ENCODE peak calls at places on chromosome 4, in ten cellular contexts. One of them, this sample, is unnamed.

GRCh38 chr4:150943126-150943525 is 72.0 kb downstream of the LRBA start:
- DNase-seq in ovary: no peak
- DNase-seq in lower leg skin: no peak
- DNase-seq in Caco-2: no peak
- DNase-seq in mucosa of descending colon: no peak
- DNase-seq in astrocyte of the spinal cord: no peak
- DNase-seq in psoas muscle: no peak
- DNase-seq in WERI-Rb-1: no peak
- DNase-seq in body of pancreas: no peak
- DNase-seq in cardiac fibroblast: no peak
- DNase-seq in this sample: no peak

GRCh38 chr4:94678896-94679295 is 78.9 kb upstream of the BMPR1B start:
- DNase-seq in ovary: no peak
- DNase-seq in lower leg skin: no peak
- DNase-seq in Caco-2: no peak
- DNase-seq in mucosa of descending colon: no peak
- DNase-seq in astrocyte of the spinal cord: no peak
- DNase-seq in psoas muscle: no peak
- DNase-seq in WERI-Rb-1: no peak
- DNase-seq in body of pancreas: no peak
- DNase-seq in cardiac fibroblast: peak; percentile 73
- DNase-seq in this sample: peak; percentile 46

GRCh38 chr4:8869879-8870646 is 1.6 kb downstream of the HMX1 start:
- DNase-seq in ovary: no peak
- DNase-seq in lower leg skin: no peak
- DNase-seq in Caco-2: no peak
- DNase-seq in mucosa of descending colon: no peak
- DNase-seq in astrocyte of the spinal cord: no peak
- DNase-seq in psoas muscle: no peak
- DNase-seq in WERI-Rb-1: no peak
- DNase-seq in body of pancreas: no peak
- DNase-seq in cardiac fibroblast: no peak
- DNase-seq in this sample: no peak

GRCh38 chr4:162409048-162409447 is 245.2 kb upstream of the FSTL5 start:
- DNase-seq in ovary: no peak
- DNase-seq in lower leg skin: no peak
- DNase-seq in Caco-2: no peak
- DNase-seq in mucosa of descending colon: peak; percentile 27
- DNase-seq in astrocyte of the spinal cord: no peak
- DNase-seq in psoas muscle: peak; percentile 30
- DNase-seq in WERI-Rb-1: no peak
- DNase-seq in body of pancreas: no peak
- DNase-seq in cardiac fibroblast: no peak
- DNase-seq in this sample: no peak

GRCh38 chr4:122689972-122690371 is 42.5 kb upstream of the BBS12 start:
- DNase-seq in ovary: no peak
- DNase-seq in lower leg skin: no peak
- DNase-seq in Caco-2: no peak
- DNase-seq in mucosa of descending colon: no peak
- DNase-seq in astrocyte of the spinal cord: no peak
- DNase-seq in psoas muscle: no peak
- DNase-seq in WERI-Rb-1: no peak
- DNase-seq in body of pancreas: no peak
- DNase-seq in cardiac fibroblast: no peak
- DNase-seq in this sample: no peak

GRCh38 chr4:95546236-95546635 is 2.5 kb downstream of the UNC5C start:
- DNase-seq in ovary: no peak
- DNase-seq in lower leg skin: no peak
- DNase-seq in Caco-2: no peak
- DNase-seq in mucosa of descending colon: no peak
- DNase-seq in astrocyte of the spinal cord: no peak
- DNase-seq in psoas muscle: no peak
- DNase-seq in WERI-Rb-1: no peak
- DNase-seq in body of pancreas: no peak
- DNase-seq in cardiac fibroblast: peak; percentile 35
- DNase-seq in this sample: no peak

GRCh38 chr4:4408576-4409335 is 21.9 kb downstream of the NSG1 start:
- DNase-seq in ovary: no peak
- DNase-seq in lower leg skin: no peak
- DNase-seq in Caco-2: no peak
- DNase-seq in mucosa of descending colon: no peak
- DNase-seq in astrocyte of the spinal cord: no peak
- DNase-seq in psoas muscle: peak; percentile 47
- DNase-seq in WERI-Rb-1: no peak
- DNase-seq in body of pancreas: no peak
- DNase-seq in cardiac fibroblast: no peak
- DNase-seq in this sample: peak; percentile 34

GRCh38 chr4:162499478-162499877 is 335.7 kb upstream of the FSTL5 start:
- DNase-seq in ovary: no peak
- DNase-seq in lower leg skin: no peak
- DNase-seq in Caco-2: no peak
- DNase-seq in mucosa of descending colon: no peak
- DNase-seq in astrocyte of the spinal cord: no peak
- DNase-seq in psoas muscle: no peak
- DNase-seq in WERI-Rb-1: no peak
- DNase-seq in body of pancreas: no peak
- DNase-seq in cardiac fibroblast: peak; percentile 13
- DNase-seq in this sample: peak; percentile 8

GRCh38 chr4:17276821-17277220 is 235.1 kb downstream of the QDPR start:
- DNase-seq in ovary: peak; percentile 28
- DNase-seq in lower leg skin: no peak
- DNase-seq in Caco-2: no peak
- DNase-seq in mucosa of descending colon: no peak
- DNase-seq in astrocyte of the spinal cord: peak; percentile 42
- DNase-seq in psoas muscle: no peak
- DNase-seq in WERI-Rb-1: no peak
- DNase-seq in body of pancreas: no peak
- DNase-seq in cardiac fibroblast: peak; percentile 40
- DNase-seq in this sample: no peak

GRCh38 chr4:2785613-2786012 is 7.3 kb upstream of the SH3BP2 start:
- DNase-seq in ovary: no peak
- DNase-seq in lower leg skin: peak; percentile 71
- DNase-seq in Caco-2: no peak
- DNase-seq in mucosa of descending colon: no peak
- DNase-seq in astrocyte of the spinal cord: no peak
- DNase-seq in psoas muscle: no peak
- DNase-seq in WERI-Rb-1: no peak
- DNase-seq in body of pancreas: peak; percentile 15
- DNase-seq in cardiac fibroblast: no peak
- DNase-seq in this sample: no peak

GRCh38 chr4:144410230-144410783 is 235.6 kb upstream of the HHIP start:
- DNase-seq in ovary: no peak
- DNase-seq in lower leg skin: no peak
- DNase-seq in Caco-2: no peak
- DNase-seq in mucosa of descending colon: no peak
- DNase-seq in astrocyte of the spinal cord: no peak
- DNase-seq in psoas muscle: no peak
- DNase-seq in WERI-Rb-1: no peak
- DNase-seq in body of pancreas: no peak
- DNase-seq in cardiac fibroblast: no peak
- DNase-seq in this sample: peak; percentile 71

GRCh38 chr4:159428975-159429692 is 326.3 kb downstream of the RAPGEF2 start:
- DNase-seq in ovary: no peak
- DNase-seq in lower leg skin: no peak
- DNase-seq in Caco-2: no peak
- DNase-seq in mucosa of descending colon: no peak
- DNase-seq in astrocyte of the spinal cord: no peak
- DNase-seq in psoas muscle: no peak
- DNase-seq in WERI-Rb-1: no peak
- DNase-seq in body of pancreas: no peak
- DNase-seq in cardiac fibroblast: no peak
- DNase-seq in this sample: no peak

GRCh38 chr4:44544158-44544557 is 95.5 kb upstream of the KCTD8 start:
- DNase-seq in ovary: no peak
- DNase-seq in lower leg skin: no peak
- DNase-seq in Caco-2: no peak
- DNase-seq in mucosa of descending colon: no peak
- DNase-seq in astrocyte of the spinal cord: no peak
- DNase-seq in psoas muscle: no peak
- DNase-seq in WERI-Rb-1: no peak
- DNase-seq in body of pancreas: no peak
- DNase-seq in cardiac fibroblast: peak; percentile 26
- DNase-seq in this sample: peak; percentile 19

GRCh38 chr4:69738872-69739271 is 21.5 kb downstream of the SULT1B1 start:
- DNase-seq in ovary: no peak
- DNase-seq in lower leg skin: no peak
- DNase-seq in Caco-2: no peak
- DNase-seq in mucosa of descending colon: no peak
- DNase-seq in astrocyte of the spinal cord: no peak
- DNase-seq in psoas muscle: peak; percentile 35
- DNase-seq in WERI-Rb-1: no peak
- DNase-seq in body of pancreas: no peak
- DNase-seq in cardiac fibroblast: no peak
- DNase-seq in this sample: no peak

GRCh38 chr4:137283737-137284136 is 248.6 kb downstream of the PCDH18 start:
- DNase-seq in ovary: no peak
- DNase-seq in lower leg skin: no peak
- DNase-seq in Caco-2: no peak
- DNase-seq in mucosa of descending colon: no peak
- DNase-seq in astrocyte of the spinal cord: peak; percentile 37
- DNase-seq in psoas muscle: no peak
- DNase-seq in WERI-Rb-1: no peak
- DNase-seq in body of pancreas: no peak
- DNase-seq in cardiac fibroblast: peak; percentile 64
- DNase-seq in this sample: peak; percentile 70

GRCh38 chr4:110540606-110541440 is 64.9 kb downstream of the ENPEP start:
- DNase-seq in ovary: no peak
- DNase-seq in lower leg skin: no peak
- DNase-seq in Caco-2: no peak
- DNase-seq in mucosa of descending colon: no peak
- DNase-seq in astrocyte of the spinal cord: peak; percentile 62
- DNase-seq in psoas muscle: no peak
- DNase-seq in WERI-Rb-1: no peak
- DNase-seq in body of pancreas: no peak
- DNase-seq in cardiac fibroblast: peak; percentile 97
- DNase-seq in this sample: peak; percentile 97

DNA sequence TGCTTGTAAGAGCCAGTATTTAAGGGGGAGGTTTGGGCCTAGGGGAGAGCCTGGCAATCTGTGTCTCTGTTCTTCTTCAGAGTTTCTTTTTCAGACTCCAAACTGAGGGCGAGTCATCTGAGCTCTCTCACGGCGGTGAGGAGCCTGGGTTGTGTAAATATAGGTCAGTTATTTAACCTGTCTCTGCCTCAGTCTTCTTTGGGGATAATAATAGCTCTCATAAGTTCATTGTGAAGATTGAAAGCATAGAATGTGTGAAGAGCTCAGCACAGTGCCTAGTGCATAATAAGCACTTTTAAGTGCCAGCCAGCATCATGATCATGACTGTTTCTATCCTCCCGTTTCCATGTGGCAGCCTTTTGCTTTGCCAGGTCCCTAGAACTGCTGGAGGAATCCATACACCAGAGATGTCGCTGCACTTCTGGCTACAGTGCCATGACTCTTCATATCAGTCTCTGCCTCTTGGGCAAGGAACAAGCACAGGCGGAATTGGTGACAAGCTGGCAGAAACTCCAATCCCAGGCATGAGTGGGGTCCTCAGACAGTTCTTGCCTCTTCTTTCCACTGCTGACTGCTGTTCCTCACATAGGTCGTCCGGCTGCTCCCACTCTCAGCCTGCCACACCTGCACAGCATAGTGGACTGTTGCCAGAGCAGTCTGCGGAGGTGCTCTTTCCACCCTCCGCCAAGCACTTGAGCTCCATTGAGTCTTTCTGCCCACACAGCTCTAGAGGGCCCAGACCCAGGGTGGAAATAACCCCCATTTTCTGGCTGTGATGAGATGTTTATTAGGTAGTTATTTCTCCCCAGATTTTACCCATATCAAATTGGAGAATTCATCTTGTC is 103.7 kb upstream of the MAML3 start:
- DNase-seq in ovary: no peak
- DNase-seq in lower leg skin: no peak
- DNase-seq in Caco-2: no peak
- DNase-seq in mucosa of descending colon: no peak
- DNase-seq in astrocyte of the spinal cord: no peak
- DNase-seq in psoas muscle: peak; percentile 39
- DNase-seq in WERI-Rb-1: no peak
- DNase-seq in body of pancreas: no peak
- DNase-seq in cardiac fibroblast: peak; percentile 55
- DNase-seq in this sample: peak; percentile 49
- H3K4me3 ChIP-seq in ovary: no peak overlapping the region
- H3K4me3 ChIP-seq in lower leg skin: no peak overlapping the region
- H3K4me3 ChIP-seq in Caco-2: no peak overlapping the region
- H3K4me3 ChIP-seq in mucosa of descending colon: no peak overlapping the region
- H3K4me3 ChIP-seq in astrocyte of the spinal cord: no peak overlapping the region
- H3K4me3 ChIP-seq in psoas muscle: no peak overlapping the region
- H3K4me3 ChIP-seq in WERI-Rb-1: no peak overlapping the region
- H3K4me3 ChIP-seq in body of pancreas: no peak overlapping the region
- H3K4me3 ChIP-seq in cardiac fibroblast: no peak overlapping the region
- H3K4me3 ChIP-seq in this sample: no peak overlapping the region

DNA sequence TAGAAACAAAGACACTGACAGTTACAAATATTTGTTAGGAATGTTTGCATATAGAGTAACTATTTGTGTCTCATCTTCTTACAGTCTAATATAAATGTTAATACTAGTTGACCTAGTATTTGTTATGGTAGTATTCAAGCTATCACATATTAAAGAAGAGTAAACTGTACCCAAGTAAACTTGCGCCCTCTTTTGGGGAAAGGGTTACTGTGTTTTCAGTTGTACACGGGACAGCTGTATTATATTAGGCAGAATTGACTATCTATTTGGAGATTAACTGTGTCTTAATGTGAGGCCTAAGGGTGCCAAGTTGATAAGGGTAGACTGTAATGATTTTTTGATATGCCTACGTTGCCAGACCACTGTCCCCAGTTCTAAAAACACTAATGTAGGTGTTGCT is 172.9 kb upstream of the CXCL13 start:
- DNase-seq in ovary: no peak
- DNase-seq in lower leg skin: no peak
- DNase-seq in Caco-2: peak; percentile 3
- DNase-seq in mucosa of descending colon: no peak
- DNase-seq in astrocyte of the spinal cord: no peak
- DNase-seq in psoas muscle: no peak
- DNase-seq in WERI-Rb-1: no peak
- DNase-seq in body of pancreas: no peak
- DNase-seq in cardiac fibroblast: peak; percentile 6
- DNase-seq in this sample: peak; percentile 18
- TF ChIP-seq CTCF in ovary: no peak
- TF ChIP-seq CTCF in lower leg skin: no peak
- TF ChIP-seq CTCF in Caco-2: no peak
- TF ChIP-seq CTCF in mucosa of descending colon: no peak
- TF ChIP-seq CTCF in astrocyte of the spinal cord: no peak
- TF ChIP-seq CTCF in psoas muscle: no peak
- TF ChIP-seq CTCF in WERI-Rb-1: no peak
- TF ChIP-seq CTCF in body of pancreas: peak; percentile 35
- TF ChIP-seq CTCF in cardiac fibroblast: no peak
- TF ChIP-seq CTCF in this sample: no peak

GRCh38 chr4:145525291-145525740 is 43.7 kb downstream of the SMAD1 start:
- DNase-seq in ovary: no peak
- DNase-seq in lower leg skin: no peak
- DNase-seq in Caco-2: no peak
- DNase-seq in mucosa of descending colon: no peak
- DNase-seq in astrocyte of the spinal cord: peak; percentile 5
- DNase-seq in psoas muscle: no peak
- DNase-seq in WERI-Rb-1: peak; percentile 13
- DNase-seq in body of pancreas: no peak
- DNase-seq in cardiac fibroblast: peak; percentile 4
- DNase-seq in this sample: no peak
- H3K4me3 ChIP-seq in ovary: no peak overlapping the region
- H3K4me3 ChIP-seq in lower leg skin: no peak overlapping the region
- H3K4me3 ChIP-seq in Caco-2: no peak overlapping the region
- H3K4me3 ChIP-seq in mucosa of descending colon: no peak overlapping the region
- H3K4me3 ChIP-seq in astrocyte of the spinal cord: no peak overlapping the region
- H3K4me3 ChIP-seq in psoas muscle: no peak overlapping the region
- H3K4me3 ChIP-seq in WERI-Rb-1: no peak overlapping the region
- H3K4me3 ChIP-seq in body of pancreas: no peak overlapping the region
- H3K4me3 ChIP-seq in cardiac fibroblast: no peak overlapping the region
- H3K4me3 ChIP-seq in this sample: no peak overlapping the region

GRCh38 chr4:5469151-5469775 is 239.1 kb downstream of the EVC2 start:
- DNase-seq in ovary: no peak
- DNase-seq in lower leg skin: peak; percentile 70
- DNase-seq in Caco-2: no peak
- DNase-seq in mucosa of descending colon: no peak
- DNase-seq in astrocyte of the spinal cord: no peak
- DNase-seq in psoas muscle: no peak
- DNase-seq in WERI-Rb-1: no peak
- DNase-seq in body of pancreas: no peak
- DNase-seq in cardiac fibroblast: no peak
- DNase-seq in this sample: no peak
- TF ChIP-seq CTCF in ovary: no peak
- TF ChIP-seq CTCF in lower leg skin: no peak
- TF ChIP-seq CTCF in Caco-2: no peak
- TF ChIP-seq CTCF in mucosa of descending colon: no peak
- TF ChIP-seq CTCF in astrocyte of the spinal cord: no peak
- TF ChIP-seq CTCF in psoas muscle: no peak
- TF ChIP-seq CTCF in WERI-Rb-1: no peak
- TF ChIP-seq CTCF in body of pancreas: no peak
- TF ChIP-seq CTCF in cardiac fibroblast: no peak
- TF ChIP-seq CTCF in this sample: no peak